ENCODE peak calls at places on chromosome 10, in six cellular contexts. E, G, S, H, P and Z are unnamed samples.

GRCh38 chr10:125064681-125065492 is 95.5 kb downstream of the CTBP2 start:
- DNase-seq in E (peak), G (no peak), S (peak), H (peak), P (peak), Z (no peak)

GRCh38 chr10:63765126-63765525 is 243.9 kb downstream of the REEP3 start:
- DNase-seq in E (no peak), G (no peak), S (peak), H (peak), P (no peak), Z (no peak)

GRCh38 chr10:17787087-17787942 is 21.8 kb upstream of the MRC1 start:
- DNase-seq in E (peak), G (no peak), S (peak), H (peak), P (peak), Z (peak)

GRCh38 chr10:26621889-26622681 is 75.4 kb upstream of the PDSS1 start:
- DNase-seq in E (peak), G (peak), S (peak), H (peak), P (no peak), Z (peak)

GRCh38 chr10:84172435-84173356 is 905 bp upstream of the GPR15LG start:
- DNase-seq in E (no peak), G (peak), S (no peak), H (no peak), P (no peak), Z (no peak)

GRCh38 chr10:119441921-119442757 is 100.4 kb downstream of the RGS10 start:
- DNase-seq in E (no peak), G (peak), S (no peak), H (no peak), P (no peak), Z (no peak)

GRCh38 chr10:14742382-14742781 is 32.3 kb downstream of the FAM107B start:
- DNase-seq in E (no peak), G (no peak), S (no peak), H (no peak), P (no peak), Z (no peak)

GRCh38 chr10:62059424-62059913 is 158.0 kb downstream of the ARID5B start:
- DNase-seq in E (no peak), G (no peak), S (no peak), H (no peak), P (no peak), Z (no peak)

GRCh38 chr10:14600065-14600464 is 174.6 kb downstream of the FAM107B start:
- DNase-seq in E (no peak), G (no peak), S (no peak), H (no peak), P (no peak), Z (no peak)

GRCh38 chr10:97355571-97355975 is 21.0 kb upstream of the FRAT2 start:
- DNase-seq in E (peak), G (no peak), S (no peak), H (peak), P (no peak), Z (no peak)

GRCh38 chr10:132070724-132071123 is 5.0 kb downstream of the JAKMIP3 start:
- DNase-seq in E (no peak), G (no peak), S (no peak), H (no peak), P (no peak), Z (no peak)

GRCh38 chr10:103448751-103449150 is 3.4 kb downstream of the CALHM2 start:
- DNase-seq in E (peak), G (no peak), S (peak), H (peak), P (peak), Z (peak)

GRCh38 chr10:131838921-131839320 is 61.9 kb upstream of the PPP2R2D start:
- DNase-seq in E (no peak), G (no peak), S (no peak), H (no peak), P (no peak), Z (no peak)

GRCh38 chr10:131573256-131574215 is 262.0 kb upstream of the TCERG1L start:
- DNase-seq in E (no peak), G (no peak), S (no peak), H (no peak), P (no peak), Z (no peak)

GRCh38 chr10:794382-794956 is 105.0 kb upstream of the DIP2C start:
- DNase-seq in E (peak), G (no peak), S (no peak), H (peak), P (no peak), Z (no peak)

GRCh38 chr10:130647341-130647740 is 511.1 kb downstream of the GLRX3 start:
- DNase-seq in E (no peak), G (no peak), S (no peak), H (no peak), P (no peak), Z (no peak)

GRCh38 chr10:98556061-98556460 is 109.3 kb upstream of the HPS1 start:
- DNase-seq in E (no peak), G (no peak), S (no peak), H (peak), P (no peak), Z (no peak)

GRCh38 chr10:98608417-98608816 is 161.7 kb upstream of the HPS1 start:
- DNase-seq in E (no peak), G (no peak), S (no peak), H (peak), P (no peak), Z (peak)

GRCh38 chr10:60967854-60968484 is 24.0 kb upstream of the RHOBTB1 start:
- DNase-seq in E (no peak), G (no peak), S (no peak), H (no peak), P (no peak), Z (no peak)

GRCh38 chr10:26441491-26442214 is 3.5 kb downstream of the APBB1IP start:
- DNase-seq in E (no peak), G (no peak), S (no peak), H (peak), P (peak), Z (no peak)

GRCh38 chr10:108393111-108393510 is 1228.6 kb upstream of the SORCS1 start:
- DNase-seq in E (no peak), G (no peak), S (peak), H (peak), P (no peak), Z (peak)

GRCh38 chr10:75712241-75712880 is 280.9 kb downstream of the LRMDA start:
- DNase-seq in E (no peak), G (no peak), S (no peak), H (no peak), P (no peak), Z (no peak)

GRCh38 chr10:62636825-62637248 is 167.7 kb upstream of the ADO start:
- DNase-seq in E (no peak), G (no peak), S (no peak), H (no peak), P (no peak), Z (no peak)

DNA sequence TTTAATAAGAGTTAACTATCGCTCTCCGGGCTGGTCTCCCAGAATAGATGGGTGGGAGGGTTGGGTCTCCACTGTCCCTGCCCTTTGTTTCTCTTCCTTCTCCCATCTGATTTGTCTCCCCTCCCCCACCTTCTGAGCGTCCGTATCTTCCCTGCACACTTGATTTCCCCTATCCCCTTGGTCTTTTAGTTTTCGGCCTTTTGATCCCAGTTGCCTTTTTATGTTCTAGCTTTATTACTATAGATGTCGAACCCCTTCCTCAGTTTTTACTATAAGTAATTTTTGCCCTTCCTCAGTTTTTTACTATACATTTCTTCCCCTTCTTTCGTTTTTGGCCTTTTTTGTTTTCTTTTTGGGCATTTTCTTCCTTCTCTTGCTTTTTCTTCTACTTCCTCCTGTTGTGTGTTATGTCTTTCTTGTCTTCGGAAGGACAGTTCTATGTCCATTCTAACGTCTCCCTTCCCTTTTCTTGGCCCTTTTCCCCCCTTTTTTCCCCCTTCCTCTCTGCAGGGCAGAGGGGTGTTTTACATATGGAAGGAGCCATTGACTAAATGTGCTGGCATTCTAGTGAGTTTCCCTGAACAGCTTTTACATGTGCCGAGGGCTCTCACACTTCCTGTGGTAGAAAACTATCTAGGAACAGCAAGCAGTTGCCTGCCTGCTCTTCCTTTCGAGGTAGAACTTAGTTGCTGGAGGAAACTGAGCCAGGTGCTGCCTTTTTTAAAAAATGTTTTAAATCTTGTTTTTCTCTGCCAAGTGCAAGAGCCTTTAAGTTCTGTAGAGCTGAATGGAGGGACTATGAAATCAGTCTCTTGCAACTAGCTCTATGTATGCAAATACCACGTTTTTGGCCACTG is 2.8 kb downstream of the TET1 start:
- DNase-seq in E (peak), G (no peak), S (no peak), H (peak), P (no peak), Z (no peak)
- H3K4me3 ChIP-seq in E (peak), G (no peak), S (no peak), H (peak), P (no peak), Z (peak)

GRCh38 chr10:92181575-92181974 is 109.3 kb downstream of the CPEB3 start:
- DNase-seq in E (peak), G (no peak), S (no peak), H (peak), P (no peak), Z (no peak)

GRCh38 chr10:92173996-92174395 is 116.9 kb downstream of the CPEB3 start:
- DNase-seq in E (no peak), G (no peak), S (no peak), H (no peak), P (no peak), Z (no peak)

GRCh38 chr10:92175164-92175563 is 115.7 kb downstream of the CPEB3 start:
- DNase-seq in E (no peak), G (no peak), S (no peak), H (no peak), P (no peak), Z (no peak)

GRCh38 chr10:92180326-92180881 is 110.5 kb downstream of the CPEB3 start:
- DNase-seq in E (no peak), G (no peak), S (no peak), H (no peak), P (no peak), Z (no peak)

GRCh38 chr10:92177546-92177945 is 113.3 kb downstream of the CPEB3 start:
- DNase-seq in E (no peak), G (no peak), S (no peak), H (no peak), P (no peak), Z (no peak)
- H3K4me3 ChIP-seq in E (no peak), G (no peak), S (no peak), H (no peak), P (no peak), Z (no peak)

DNA sequence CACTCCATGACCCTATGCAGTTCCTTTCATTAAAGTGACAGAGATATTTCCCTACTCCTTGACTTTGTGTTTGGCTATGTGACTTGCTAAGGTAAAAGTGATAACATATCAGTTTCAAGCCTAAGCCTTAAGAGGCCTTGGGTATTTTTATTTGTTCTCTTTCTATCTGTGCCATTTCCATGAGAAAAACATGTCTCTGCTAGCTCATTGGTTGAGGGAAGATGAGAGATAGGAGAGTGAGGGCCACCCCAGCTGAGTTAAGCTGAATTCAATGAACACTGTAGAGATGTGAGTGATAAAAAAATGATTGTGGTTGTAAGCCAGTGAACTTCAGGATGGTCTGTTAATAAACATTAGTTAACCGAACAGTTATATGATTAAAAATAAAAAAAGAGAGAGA is 13.4 kb downstream of the TASOR2 start:
- DNase-seq in E (peak), G (no peak), S (no peak), H (no peak), P (no peak), Z (no peak)
- H3K4me3 ChIP-seq in E (no peak), G (no peak), S (no peak), H (no peak), P (no peak), Z (no peak)

GRCh38 chr10:4136121-4136520 is 351.1 kb upstream of the KLF6 start:
- DNase-seq in E (no peak), G (no peak), S (peak), H (peak), P (no peak), Z (no peak)
- H3K4me3 ChIP-seq in E (no peak), G (no peak), S (no peak), H (no peak), P (no peak), Z (no peak)

GRCh38 chr10:3551761-3552160 is 233.2 kb downstream of the KLF6 start:
- DNase-seq in E (no peak), G (no peak), S (no peak), H (no peak), P (no peak), Z (no peak)

GRCh38 chr10:3548702-3549101 is 236.3 kb downstream of the KLF6 start:
- DNase-seq in E (no peak), G (no peak), S (no peak), H (peak), P (no peak), Z (peak)

GRCh38 chr10:3549118-3549517 is 235.9 kb downstream of the KLF6 start:
- DNase-seq in E (no peak), G (no peak), S (no peak), H (no peak), P (no peak), Z (no peak)

GRCh38 chr10:3552281-3552680 is 232.7 kb downstream of the KLF6 start:
- DNase-seq in E (no peak), G (no peak), S (no peak), H (no peak), P (no peak), Z (no peak)

GRCh38 chr10:3554121-3554522 is 230.9 kb downstream of the KLF6 start:
- DNase-seq in E (no peak), G (no peak), S (no peak), H (no peak), P (no peak), Z (peak)
- H3K4me3 ChIP-seq in E (no peak), G (no peak), S (no peak), H (no peak), P (no peak), Z (no peak)

GRCh38 chr10:71243756-71244637 is 31.6 kb downstream of the UNC5B start:
- DNase-seq in E (no peak), G (no peak), S (peak), H (peak), P (no peak), Z (peak)

GRCh38 chr10:71244638-71245419 is 32.5 kb downstream of the UNC5B start:
- DNase-seq in E (no peak), G (peak), S (no peak), H (peak), P (peak), Z (peak)

GRCh38 chr10:71247306-71247705 is 34.9 kb downstream of the UNC5B start:
- DNase-seq in E (no peak), G (peak), S (peak), H (no peak), P (no peak), Z (no peak)

GRCh38 chr10:71246591-71247143 is 34.3 kb downstream of the UNC5B start:
- DNase-seq in E (no peak), G (peak), S (peak), H (no peak), P (no peak), Z (no peak)

GRCh38 chr10:71245420-71246325 is 33.3 kb downstream of the UNC5B start:
- DNase-seq in E (no peak), G (peak), S (no peak), H (no peak), P (no peak), Z (no peak)
- H3K4me3 ChIP-seq in E (no peak), G (no peak), S (no peak), H (no peak), P (no peak), Z (no peak)

GRCh38 chr10:7260412-7260900 is 150.4 kb downstream of the SFMBT2 start:
- DNase-seq in E (peak), G (no peak), S (peak), H (peak), P (peak), Z (peak)

GRCh38 chr10:7260912-7261700 is 149.7 kb downstream of the SFMBT2 start:
- DNase-seq in E (no peak), G (no peak), S (no peak), H (peak), P (peak), Z (peak)

GRCh38 chr10:7264313-7264741 is 146.5 kb downstream of the SFMBT2 start:
- DNase-seq in E (peak), G (no peak), S (no peak), H (no peak), P (no peak), Z (peak)

GRCh38 chr10:7258948-7259523 is 151.8 kb downstream of the SFMBT2 start:
- DNase-seq in E (no peak), G (no peak), S (no peak), H (no peak), P (no peak), Z (no peak)
- H3K4me3 ChIP-seq in E (no peak), G (no peak), S (no peak), H (no peak), P (no peak), Z (no peak)

GRCh38 chr10:69836728-69837025 is 35.0 kb downstream of the COL13A1 start:
- DNase-seq in E (no peak), G (no peak), S (no peak), H (no peak), P (no peak), Z (no peak)

GRCh38 chr10:69838418-69838817 is 36.7 kb downstream of the COL13A1 start:
- DNase-seq in E (no peak), G (no peak), S (no peak), H (no peak), P (no peak), Z (no peak)

GRCh38 chr10:69837261-69837660 is 35.6 kb downstream of the COL13A1 start:
- DNase-seq in E (no peak), G (no peak), S (no peak), H (no peak), P (no peak), Z (no peak)

GRCh38 chr10:69835875-69836727 is 34.4 kb downstream of the COL13A1 start:
- DNase-seq in E (no peak), G (no peak), S (no peak), H (no peak), P (no peak), Z (no peak)

DNA sequence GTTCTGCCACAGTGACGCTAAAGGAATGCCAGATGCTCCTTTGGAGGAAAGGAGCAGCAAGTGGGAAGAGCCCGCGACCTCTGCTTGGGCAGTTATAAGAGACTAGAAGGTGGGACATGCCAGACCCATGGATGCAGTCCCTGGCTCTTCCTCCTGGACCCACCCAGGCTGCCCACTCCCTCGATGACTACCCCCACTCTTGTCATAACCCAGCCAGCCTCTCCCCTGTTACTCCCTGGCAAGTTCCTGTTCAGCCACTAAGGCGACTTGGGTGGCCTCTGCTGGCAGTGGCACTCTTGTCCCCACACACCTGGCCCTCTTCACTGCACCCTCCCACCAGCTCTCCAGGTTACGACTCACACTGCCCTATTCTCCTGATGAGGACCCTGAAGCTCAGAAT is 33.5 kb downstream of the COL13A1 start:
- DNase-seq in E (no peak), G (no peak), S (no peak), H (no peak), P (no peak), Z (no peak)
- H3K4me3 ChIP-seq in E (no peak), G (no peak), S (no peak), H (no peak), P (no peak), Z (no peak)

GRCh38 chr10:95261926-95262325 is 28.9 kb downstream of the PDLIM1 start:
- DNase-seq in E (peak), G (no peak), S (no peak), H (no peak), P (no peak), Z (no peak)
- H3K4me3 ChIP-seq in E (no peak), G (no peak), S (no peak), H (no peak), P (no peak), Z (no peak)

GRCh38 chr10:28783089-28783488 is 105.8 kb downstream of the BAMBI start:
- DNase-seq in E (peak), G (no peak), S (no peak), H (no peak), P (no peak), Z (no peak)
- H3K4me3 ChIP-seq in E (no peak), G (no peak), S (no peak), H (no peak), P (no peak), Z (no peak)